ENCODE peak calls at places on chromosomes 16 and 17, in eight cellular contexts. J, O, M, C, D, T, A and I are unnamed samples.

GRCh38 chr17:65930140-65930715 is 261.7 kb downstream of the CEP112 start:
- DNase-seq in A (peak), J (no peak), T (no peak), M (no peak), D (no peak), C (no peak), O (no peak), I (no peak)

GRCh38 chr17:48630009-48630924 is 4.1 kb upstream of the HOXB9 start:
- DNase-seq in O (no peak), M (no peak), T (no peak), A (no peak), C (no peak), J (no peak), D (no peak), I (no peak)

GRCh38 chr16:57530104-57530522 is 6.3 kb downstream of the CCDC102A start:
- DNase-seq in A (peak), J (no peak), C (peak), O (peak), D (no peak), M (peak), T (peak), I (peak)

GRCh38 chr17:17304521-17304985 is 1.4 kb downstream of the NT5M start:
- DNase-seq in O (no peak), J (no peak), D (no peak), C (no peak), A (no peak), M (no peak), T (no peak), I (no peak)

GRCh38 chr17:3712811-3713463 is 10.8 kb upstream of the HASPIN start:
- DNase-seq in C (no peak), M (no peak), O (no peak), D (no peak), T (no peak), A (no peak), J (no peak), I (no peak)

GRCh38 chr17:49214665-49215360 is 4.3 kb downstream of the ABI3 start:
- DNase-seq in T (no peak), M (no peak), C (no peak), J (no peak), D (no peak), O (no peak), A (no peak), I (peak)

GRCh38 chr16:20020976-20021375 is 52.7 kb downstream of the GPR139 start:
- DNase-seq in J (no peak), C (no peak), T (no peak), D (no peak), M (no peak), O (no peak), A (no peak), I (no peak)

GRCh38 chr16:54280751-54281150 is 5.8 kb downstream of the IRX3 start:
- DNase-seq in C (no peak), A (peak), D (no peak), J (no peak), T (peak), O (no peak), M (no peak), I (peak)

GRCh38 chr17:9064311-9064834 is 43.1 kb downstream of the NTN1 start:
- DNase-seq in O (no peak), C (no peak), T (peak), J (no peak), A (no peak), M (no peak), D (no peak), I (no peak)

GRCh38 chr16:89141884-89142267 is 29.7 kb upstream of the CDH15 start:
- DNase-seq in M (no peak), J (no peak), D (no peak), A (no peak), C (no peak), O (no peak), T (no peak), I (no peak)

GRCh38 chr16:15427648-15428239 is 6.6 kb upstream of the BMERB1 start:
- DNase-seq in C (no peak), T (peak), O (peak), D (peak), J (peak), A (peak), M (peak), I (peak)